ENCODE peak calls at places on chromosome 17, in eight cellular contexts. One of them, this sample, is unnamed.

GRCh38 chr17:1470071-1470773 is 14.2 kb upstream of the CRK start:
- DNase-seq in IMR-90: no peak
- DNase-seq in sigmoid colon: no peak
- DNase-seq in H1: no peak
- DNase-seq in B cell: no peak
- DNase-seq in ascending aorta: no peak
- DNase-seq in AG09319: no peak
- DNase-seq in endothelial cell: no peak
- DNase-seq in this sample: no peak

GRCh38 chr17:63701477-63702222 is 1.7 kb upstream of the LIMD2 start:
- DNase-seq in sigmoid colon: no peak
- DNase-seq in ascending aorta: peak; percentile 67
- DNase-seq in endothelial cell: no peak
- DNase-seq in B cell: peak; percentile 79
- DNase-seq in IMR-90: no peak
- DNase-seq in AG09319: no peak
- DNase-seq in H1: no peak
- DNase-seq in this sample: no peak

GRCh38 chr17:60554377-60554788 is 28.3 kb upstream of the APPBP2 start:
- DNase-seq in AG09319: peak; percentile 97
- DNase-seq in IMR-90: peak; percentile 85
- DNase-seq in B cell: no peak
- DNase-seq in sigmoid colon: no peak
- DNase-seq in ascending aorta: no peak
- DNase-seq in endothelial cell: no peak
- DNase-seq in H1: no peak
- DNase-seq in this sample: no peak

GRCh38 chr17:78444392-78444791 is 65.9 kb downstream of the PGS1 start:
- DNase-seq in ascending aorta: no peak
- DNase-seq in H1: no peak
- DNase-seq in endothelial cell: no peak
- DNase-seq in B cell: no peak
- DNase-seq in sigmoid colon: no peak
- DNase-seq in IMR-90: no peak
- DNase-seq in AG09319: no peak
- DNase-seq in this sample: no peak

GRCh38 chr17:77543779-77544178 is 403.0 kb downstream of the SEC14L1 start:
- DNase-seq in sigmoid colon: no peak
- DNase-seq in ascending aorta: no peak
- DNase-seq in IMR-90: no peak
- DNase-seq in endothelial cell: no peak
- DNase-seq in H1: no peak
- DNase-seq in B cell: no peak
- DNase-seq in AG09319: no peak
- DNase-seq in this sample: no peak

GRCh38 chr17:67514998-67515397 is 137.9 kb downstream of the PITPNC1 start:
- DNase-seq in sigmoid colon: no peak
- DNase-seq in IMR-90: no peak
- DNase-seq in H1: no peak
- DNase-seq in endothelial cell: no peak
- DNase-seq in ascending aorta: no peak
- DNase-seq in AG09319: no peak
- DNase-seq in B cell: no peak
- DNase-seq in this sample: no peak

GRCh38 chr17:69466905-69467630 is 52.6 kb downstream of the MAP2K6 start:
- DNase-seq in sigmoid colon: no peak
- DNase-seq in B cell: no peak
- DNase-seq in AG09319: no peak
- DNase-seq in IMR-90: peak; percentile 62
- DNase-seq in ascending aorta: no peak
- DNase-seq in endothelial cell: peak; percentile 46
- DNase-seq in H1: no peak
- DNase-seq in this sample: no peak

GRCh38 chr17:880074-880870 is 98.1 kb downstream of the MRM3 start:
- DNase-seq in H1: no peak
- DNase-seq in endothelial cell: no peak
- DNase-seq in ascending aorta: no peak
- DNase-seq in AG09319: no peak
- DNase-seq in B cell: no peak
- DNase-seq in sigmoid colon: no peak
- DNase-seq in IMR-90: peak; percentile 25
- DNase-seq in this sample: no peak

GRCh38 chr17:14205380-14205779 is 31.3 kb downstream of the CDRT15 start:
- DNase-seq in sigmoid colon: no peak
- DNase-seq in AG09319: no peak
- DNase-seq in endothelial cell: no peak
- DNase-seq in H1: no peak
- DNase-seq in ascending aorta: no peak
- DNase-seq in B cell: no peak
- DNase-seq in IMR-90: no peak
- DNase-seq in this sample: no peak

GRCh38 chr17:4176803-4177472 is 33.9 kb downstream of the CYB5D2 start:
- DNase-seq in sigmoid colon: no peak
- DNase-seq in IMR-90: no peak
- DNase-seq in H1: no peak
- DNase-seq in AG09319: no peak
- DNase-seq in ascending aorta: no peak
- DNase-seq in endothelial cell: no peak
- DNase-seq in B cell: no peak
- DNase-seq in this sample: no peak

GRCh38 chr17:29212681-29213121 is 32.5 kb upstream of the MYO18A start:
- DNase-seq in ascending aorta: no peak
- DNase-seq in sigmoid colon: no peak
- DNase-seq in H1: no peak
- DNase-seq in endothelial cell: no peak
- DNase-seq in B cell: no peak
- DNase-seq in IMR-90: peak; percentile 6
- DNase-seq in AG09319: peak; percentile 19
- DNase-seq in this sample: no peak

GRCh38 chr17:18129041-18129502 is 20.5 kb downstream of the MYO15A start:
- DNase-seq in endothelial cell: no peak
- DNase-seq in AG09319: no peak
- DNase-seq in sigmoid colon: no peak
- DNase-seq in B cell: no peak
- DNase-seq in H1: no peak
- DNase-seq in ascending aorta: no peak
- DNase-seq in IMR-90: peak; percentile 68
- DNase-seq in this sample: no peak

GRCh38 chr17:17401271-17401781 is 75.5 kb upstream of the MED9 start:
- DNase-seq in H1: peak; percentile 29
- DNase-seq in endothelial cell: no peak
- DNase-seq in B cell: no peak
- DNase-seq in AG09319: no peak
- DNase-seq in ascending aorta: no peak
- DNase-seq in sigmoid colon: no peak
- DNase-seq in IMR-90: no peak
- DNase-seq in this sample: no peak

GRCh38 chr17:16314189-16314588 is 39.1 kb downstream of the CENPV start:
- DNase-seq in IMR-90: peak; percentile 79
- DNase-seq in H1: no peak
- DNase-seq in B cell: no peak
- DNase-seq in AG09319: no peak
- DNase-seq in ascending aorta: no peak
- DNase-seq in sigmoid colon: no peak
- DNase-seq in endothelial cell: no peak
- DNase-seq in this sample: no peak

DNA sequence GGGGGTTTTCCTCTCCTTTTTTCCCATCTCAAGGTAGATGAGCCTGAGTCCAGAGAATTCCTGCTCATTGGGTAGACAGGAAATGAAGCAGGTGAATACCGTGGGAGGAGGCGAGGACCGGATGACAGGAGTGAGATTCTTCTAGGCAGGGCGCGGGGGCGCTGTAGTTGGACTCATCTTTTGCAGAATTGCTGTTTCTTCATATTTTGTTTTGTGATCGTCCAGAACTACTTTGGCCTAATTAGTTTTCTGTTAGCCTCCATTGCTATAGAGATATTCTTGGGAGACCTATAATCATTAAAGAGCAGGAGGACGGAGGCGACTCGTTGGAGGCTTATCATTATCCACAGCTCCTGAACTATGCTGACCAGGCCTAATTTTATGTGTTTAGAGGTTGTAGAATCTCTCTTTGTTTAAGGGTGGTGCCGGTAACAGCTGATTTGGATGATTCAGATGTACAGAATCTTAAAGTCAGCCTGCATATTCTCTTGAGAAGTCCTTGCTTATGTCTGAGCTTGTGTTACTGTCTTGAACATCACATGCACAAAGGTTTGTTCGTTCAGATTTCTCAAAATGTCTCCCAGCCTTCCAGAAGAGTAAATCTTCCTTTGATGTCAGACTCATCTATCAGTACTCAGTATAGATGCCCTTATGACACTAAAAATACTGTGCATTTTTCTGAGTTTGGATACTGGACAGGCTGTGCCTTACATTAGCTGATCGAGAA is 741 bp downstream of the ATP6V0A1 start:
- DNase-seq in sigmoid colon: peak; percentile 78
- DNase-seq in H1: no peak
- DNase-seq in B cell: peak; percentile 39
- DNase-seq in AG09319: no peak
- DNase-seq in ascending aorta: peak; percentile 69
- DNase-seq in endothelial cell: peak; percentile 15
- DNase-seq in IMR-90: peak; percentile 69
- DNase-seq in this sample: peak; percentile 76
- TF ChIP-seq CTCF in sigmoid colon: no peak
- TF ChIP-seq CTCF in H1: peak; percentile 30
- TF ChIP-seq CTCF in B cell: peak; percentile 6
- TF ChIP-seq CTCF in AG09319: peak; percentile 44
- TF ChIP-seq CTCF in ascending aorta: peak; percentile 45
- TF ChIP-seq CTCF in endothelial cell: no peak
- TF ChIP-seq CTCF in IMR-90: peak; percentile 38
- TF ChIP-seq CTCF in this sample: peak; percentile 4

GRCh38 chr17:44097110-44097810 is 26.2 kb downstream of the HDAC5 start:
- DNase-seq in B cell: no peak
- DNase-seq in H1: no peak
- DNase-seq in IMR-90: peak; percentile 81
- DNase-seq in endothelial cell: no peak
- DNase-seq in ascending aorta: no peak
- DNase-seq in sigmoid colon: no peak
- DNase-seq in AG09319: no peak
- DNase-seq in this sample: no peak

GRCh38 chr17:44093231-44093900 is 22.8 kb downstream of the G6PC3 start:
- DNase-seq in sigmoid colon: no peak
- DNase-seq in B cell: no peak
- DNase-seq in ascending aorta: no peak
- DNase-seq in AG09319: no peak
- DNase-seq in IMR-90: no peak
- DNase-seq in endothelial cell: no peak
- DNase-seq in H1: no peak
- DNase-seq in this sample: no peak

GRCh38 chr17:44094701-44095387 is 24.3 kb downstream of the G6PC3 start:
- DNase-seq in B cell: no peak
- DNase-seq in H1: no peak
- DNase-seq in ascending aorta: no peak
- DNase-seq in IMR-90: no peak
- DNase-seq in endothelial cell: no peak
- DNase-seq in AG09319: no peak
- DNase-seq in sigmoid colon: no peak
- DNase-seq in this sample: no peak

GRCh38 chr17:44095388-44095646 is 24.8 kb downstream of the G6PC3 start:
- DNase-seq in endothelial cell: no peak
- DNase-seq in AG09319: no peak
- DNase-seq in B cell: no peak
- DNase-seq in H1: no peak
- DNase-seq in sigmoid colon: no peak
- DNase-seq in ascending aorta: no peak
- DNase-seq in IMR-90: no peak
- DNase-seq in this sample: no peak

GRCh38 chr17:44095647-44096496 is 25.3 kb downstream of the G6PC3 start:
- DNase-seq in ascending aorta: peak; percentile 71
- DNase-seq in H1: peak; percentile 78
- DNase-seq in endothelial cell: peak; percentile 84
- DNase-seq in B cell: no peak
- DNase-seq in sigmoid colon: peak; percentile 85
- DNase-seq in IMR-90: peak; percentile 93
- DNase-seq in AG09319: peak; percentile 77
- DNase-seq in this sample: no peak
- TF ChIP-seq CTCF in ascending aorta: peak; percentile 6
- TF ChIP-seq CTCF in H1: no peak
- TF ChIP-seq CTCF in endothelial cell: no peak
- TF ChIP-seq CTCF in B cell: no peak
- TF ChIP-seq CTCF in sigmoid colon: no peak
- TF ChIP-seq CTCF in IMR-90: peak; percentile 39
- TF ChIP-seq CTCF in AG09319: peak; percentile 39
- TF ChIP-seq CTCF in this sample: no peak

GRCh38 chr17:82815790-82816305 is 24.0 kb downstream of the ZNF750 start:
- DNase-seq in ascending aorta: no peak
- DNase-seq in H1: no peak
- DNase-seq in endothelial cell: no peak
- DNase-seq in sigmoid colon: no peak
- DNase-seq in AG09319: no peak
- DNase-seq in B cell: no peak
- DNase-seq in IMR-90: no peak
- DNase-seq in this sample: no peak
- TF ChIP-seq CTCF in ascending aorta: no peak
- TF ChIP-seq CTCF in H1: no peak
- TF ChIP-seq CTCF in endothelial cell: no peak
- TF ChIP-seq CTCF in sigmoid colon: no peak
- TF ChIP-seq CTCF in AG09319: no peak
- TF ChIP-seq CTCF in B cell: no peak
- TF ChIP-seq CTCF in IMR-90: no peak
- TF ChIP-seq CTCF in this sample: no peak

DNA sequence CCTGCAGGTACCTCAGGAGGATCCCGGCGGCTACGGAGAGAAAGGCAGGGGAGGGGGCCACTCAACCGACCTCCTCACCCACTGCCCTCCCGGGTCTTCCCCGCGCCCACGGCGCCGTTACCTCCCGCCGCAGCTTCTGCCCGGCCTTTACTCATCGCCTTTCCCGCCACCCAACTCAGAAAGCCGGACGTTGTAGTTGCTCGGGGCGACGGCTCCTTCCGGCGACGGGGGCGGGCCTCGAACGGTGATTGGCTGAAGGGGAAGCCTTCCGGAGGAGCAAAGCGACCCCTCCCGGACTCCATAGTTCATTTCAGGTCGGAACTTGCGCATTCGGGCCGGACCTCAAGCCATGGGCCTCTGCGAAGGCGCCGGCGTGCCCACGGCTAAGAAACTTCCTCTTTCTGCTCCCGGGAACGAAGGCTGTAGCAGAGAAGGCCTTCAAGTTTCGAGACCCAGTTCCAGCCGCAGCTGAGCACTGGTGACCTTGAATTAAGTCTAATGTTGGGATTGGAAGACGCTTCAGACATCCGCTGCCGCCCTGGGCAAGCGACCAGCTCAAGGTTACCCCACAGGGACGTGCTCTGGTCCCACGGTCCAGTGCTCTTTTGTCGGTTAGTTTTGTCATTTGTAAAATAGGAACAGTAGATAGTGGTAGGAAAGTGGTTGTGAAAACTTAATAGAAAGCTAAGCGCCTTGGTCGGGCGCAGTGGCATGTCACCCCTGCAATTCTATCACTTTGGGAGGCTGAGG is at the start of gene PSMC3IP:
- DNase-seq in sigmoid colon: peak; percentile 98
- DNase-seq in B cell: peak; percentile 96
- DNase-seq in ascending aorta: peak; percentile 97
- DNase-seq in endothelial cell: peak; percentile 95
- DNase-seq in IMR-90: peak; percentile 92
- DNase-seq in AG09319: peak; percentile 84
- DNase-seq in H1: peak; percentile 84
- DNase-seq in this sample: peak; percentile 98
- TF ChIP-seq CTCF in sigmoid colon: no peak
- TF ChIP-seq CTCF in B cell: no peak
- TF ChIP-seq CTCF in ascending aorta: peak; percentile 22
- TF ChIP-seq CTCF in endothelial cell: peak; percentile 4
- TF ChIP-seq CTCF in IMR-90: peak; percentile 56
- TF ChIP-seq CTCF in AG09319: peak; percentile 43
- TF ChIP-seq CTCF in H1: peak; percentile 58
- TF ChIP-seq CTCF in this sample: no peak

This sample was measured in suprapubic skin.